ENCODE peak calls at places on chromosomes 7 and 10, in eight cellular contexts. Z is esophagus muscularis mucosa; J is hepatocyte; N is activated gamma-delta T cell; T is cardiac muscle cell; G is anterior cingulate cortex; Y is activated T-helper 1 cell treated with anti-CD3 and anti-CD28 coated beads, Interleukin-12 subunit alpha, Interleukin-12 subunit beta, Interleukin-2, Interleukin-4 antibody, amounts not matched to agents 30 ng/mL and 10 ng/mL and 1 ng/mL, durations not matched to agents 14 hours and 24 hours and 36 hours; A is foreskin melanocyte. R is an unnamed sample.
A peak's percentile ranks its signal among the peaks of the same experiment; 100 is the strongest.

GRCh38 chr7:116525913-116526857 is 1.3 kb downstream of the CAV1 start:
- DNase-seq in J (peak; percentile 88), T (peak; percentile 84), Y (peak; percentile 54), G (no peak), Z (peak; percentile 92), N (peak; percentile 33), A (peak; percentile 66), R (peak; percentile 79)

GRCh38 chr10:31693499-31693898 is 235.1 kb downstream of the ARHGAP12 start:
- DNase-seq in G (no peak), Z (no peak), N (no peak), Y (no peak), A (no peak), J (no peak), T (no peak), R (peak; percentile 23)

GRCh38 chr10:70655316-70655715 is 17.0 kb upstream of the ADAMTS14 start:
- DNase-seq in A (no peak), T (no peak), J (no peak), Z (no peak), G (no peak), Y (no peak), N (no peak), R (no peak)

GRCh38 chr10:17019696-17020095 is 109.9 kb downstream of the CUBN start:
- DNase-seq in N (no peak), J (no peak), G (no peak), A (no peak), Z (no peak), T (no peak), Y (no peak), R (no peak)

GRCh38 chr10:20970044-20970443 is 72.9 kb upstream of the NEBL start:
- DNase-seq in A (no peak), J (no peak), G (no peak), N (no peak), T (no peak), Z (peak; percentile 42), Y (no peak), R (no peak)

GRCh38 chr10:15901889-15902288 is 41.6 kb upstream of the MINDY3 start:
- DNase-seq in N (no peak), A (no peak), Y (no peak), G (no peak), J (no peak), T (no peak), Z (no peak), R (no peak)

GRCh38 chr7:83130623-83131545 is 31.8 kb downstream of the PCLO start:
- DNase-seq in Y (no peak), G (no peak), T (no peak), A (no peak), N (no peak), J (no peak), Z (no peak), R (no peak)

GRCh38 chr7:148434181-148434769 is 156.3 kb upstream of the C7orf33 start:
- DNase-seq in A (no peak), G (no peak), J (no peak), Z (no peak), N (no peak), T (no peak), Y (no peak), R (no peak)

GRCh38 chr7:38017320-38017719 is 96.9 kb downstream of the EPDR1 start:
- DNase-seq in T (no peak), A (no peak), N (no peak), Z (no peak), J (no peak), Y (no peak), G (no peak), R (no peak)

GRCh38 chr10:97683556-97684357 is 3.3 kb downstream of the AVPI1 start:
- DNase-seq in G (no peak), Y (no peak), A (no peak), J (no peak), N (no peak), Z (no peak), T (no peak), R (peak; percentile 32)

GRCh38 chr10:58919927-58920654 is 256.4 kb upstream of the PHYHIPL start:
- DNase-seq in J (no peak), T (no peak), Y (no peak), G (no peak), A (peak; percentile 88), N (no peak), Z (no peak), R (no peak)

GRCh38 chr10:108388716-108389115 is 1224.2 kb upstream of the SORCS1 start:
- DNase-seq in A (peak; percentile 92), G (no peak), Y (no peak), N (no peak), T (no peak), J (no peak), Z (no peak), R (no peak)

GRCh38 chr10:124741281-124741921 is 2.8 kb downstream of the FAM53B start:
- DNase-seq in T (peak; percentile 91), Y (peak; percentile 57), J (peak; percentile 89), N (no peak), A (peak; percentile 85), Z (no peak), G (no peak), R (peak; percentile 94)

GRCh38 chr10:89633484-89633883 is 11.6 kb downstream of the PANK1 start:
- DNase-seq in J (peak; percentile 48), A (no peak), G (no peak), N (no peak), Z (no peak), T (no peak), Y (no peak), R (no peak)

GRCh38 chr7:53596230-53596629 is 560.8 kb downstream of the POM121L12 start:
- DNase-seq in N (no peak), Y (no peak), A (no peak), J (peak; percentile 37), T (no peak), G (no peak), Z (no peak), R (no peak)

GRCh38 chr7:50662059-50662689 is 97.0 kb upstream of the DDC start:
- DNase-seq in Z (no peak), T (no peak), N (no peak), J (no peak), Y (peak; percentile 14), A (no peak), G (no peak), R (no peak)

GRCh38 chr10:115001506-115002381 is 63.7 kb downstream of the TRUB1 start:
- DNase-seq in J (no peak), Y (no peak), A (no peak), N (no peak), T (no peak), G (no peak), Z (no peak), R (peak; percentile 27)

GRCh38 chr10:100828744-100829102 is 83.3 kb downstream of the PAX2 start:
- DNase-seq in Y (no peak), G (no peak), A (no peak), T (peak; percentile 40), N (peak; percentile 18), J (peak; percentile 49), Z (no peak), R (no peak)

GRCh38 chr10:102673961-102674511 is 29.8 kb downstream of the TRIM8 start:
- DNase-seq in G (no peak), J (peak; percentile 52), Z (no peak), A (peak; percentile 59), Y (peak; percentile 69), T (peak; percentile 75), N (no peak), R (peak; percentile 66)

GRCh38 chr7:151157645-151158329 is 9.7 kb downstream of the GBX1 start:
- DNase-seq in Y (no peak), G (no peak), A (no peak), J (no peak), T (no peak), N (no peak), Z (no peak), R (no peak)

GRCh38 chr7:38902443-38902842 is 6.5 kb downstream of the VPS41 start:
- DNase-seq in J (no peak), Z (no peak), A (no peak), T (no peak), N (no peak), Y (no peak), G (no peak), R (no peak)

GRCh38 chr7:8295638-8296361 is 33.8 kb upstream of the ICA1 start:
- DNase-seq in Y (peak; percentile 8), G (no peak), N (no peak), A (peak; percentile 73), Z (no peak), J (peak; percentile 90), T (peak; percentile 88), R (peak; percentile 44)

GRCh38 chr7:132618956-132619305 is 42.7 kb upstream of the PLXNA4 start:
- DNase-seq in A (no peak), J (no peak), Z (no peak), Y (no peak), T (no peak), N (no peak), G (no peak), R (no peak)

GRCh38 chr10:86556933-86557649 is 35.5 kb upstream of the WAPL start:
- DNase-seq in Y (no peak), N (no peak), T (no peak), G (no peak), J (no peak), Z (no peak), A (no peak), R (no peak)

GRCh38 chr10:99369126-99369525 is 40.0 kb downstream of the CNNM1 start:
- DNase-seq in T (no peak), N (no peak), G (no peak), A (no peak), J (no peak), Y (no peak), Z (no peak), R (no peak)

GRCh38 chr10:118321724-118322575 is 20.2 kb downstream of the FAM204A start:
- DNase-seq in N (no peak), Z (no peak), A (no peak), Y (no peak), J (no peak), T (no peak), G (no peak), R (no peak)

GRCh38 chr7:144019457-144019856 is 19.3 kb downstream of the OR6B1 start:
- DNase-seq in G (no peak), T (no peak), N (no peak), Z (no peak), J (peak; percentile 62), Y (no peak), A (peak; percentile 5), R (peak; percentile 17)

GRCh38 chr7:135249901-135250300 is 16.3 kb downstream of the STRA8 start:
- DNase-seq in T (no peak), Z (no peak), J (no peak), A (no peak), G (no peak), N (no peak), Y (no peak), R (peak; percentile 8)

GRCh38 chr10:29471483-29471859 is 163.3 kb downstream of the SVIL start:
- DNase-seq in J (peak; percentile 52), N (no peak), A (peak; percentile 78), Z (no peak), G (no peak), Y (no peak), T (no peak), R (no peak)

GRCh38 chr10:93463723-93464511 is 18.2 kb downstream of the MYOF start:
- DNase-seq in Y (no peak), G (no peak), T (no peak), A (no peak), J (no peak), Z (no peak), N (no peak), R (peak; percentile 42)

GRCh38 chr7:128189231-128189930 is 51.7 kb upstream of the LEP start:
- DNase-seq in G (no peak), J (no peak), Z (no peak), N (no peak), A (no peak), T (no peak), Y (no peak), R (no peak)

GRCh38 chr7:54615-55014 is 137.8 kb upstream of the FAM20C start:
- DNase-seq in A (no peak), J (no peak), Y (no peak), T (no peak), G (no peak), Z (no peak), N (no peak), R (no peak)